ENCODE peak calls at places on chromosome 18, in six cellular contexts. M, J, B, A, X and N are unnamed samples.
A peak's percentile ranks its signal among the peaks of the same experiment; 100 is the strongest.

GRCh38 chr18:61580061-61580460 is 246.8 kb downstream of the CDH20 start:
- DNase-seq in M (no peak), J (no peak), B (no peak), A (no peak), X (no peak), N (no peak)

GRCh38 chr18:39326772-39327171 is 1761.2 kb upstream of the CELF4 start:
- DNase-seq in M (no peak), J (no peak), B (no peak), A (no peak), X (peak; percentile 2), N (no peak)

GRCh38 chr18:43422483-43422882 is 145.2 kb upstream of the SYT4 start:
- DNase-seq in M (no peak), J (peak; percentile 52), B (no peak), A (no peak), X (no peak), N (no peak)

GRCh38 chr18:9517869-9518268 is 42.6 kb downstream of the RALBP1 start:
- DNase-seq in M (no peak), J (no peak), B (no peak), A (no peak), X (no peak), N (no peak)

GRCh38 chr18:28175047-28175929 is 1.6 kb downstream of the CDH2 start:
- DNase-seq in M (peak; percentile 17), J (no peak), B (peak; percentile 61), A (no peak), X (peak; percentile 34), N (no peak)

GRCh38 chr18:48756511-48757226 is 194.1 kb downstream of the SMAD7 start:
- DNase-seq in M (no peak), J (no peak), B (no peak), A (no peak), X (no peak), N (no peak)

GRCh38 chr18:75811156-75811555 is 383.7 kb upstream of the SMIM21 start:
- DNase-seq in M (no peak), J (peak; percentile 72), B (no peak), A (no peak), X (no peak), N (no peak)

GRCh38 chr18:26745288-26745975 is 120.1 kb downstream of the AQP4 start:
- DNase-seq in M (no peak), J (no peak), B (no peak), A (no peak), X (no peak), N (no peak)

GRCh38 chr18:13725566-13726227 is 661 bp downstream of the FAM210A start:
- DNase-seq in M (no peak), J (no peak), B (peak; percentile 12), A (peak; percentile 0), X (peak; percentile 20), N (peak; percentile 6)

GRCh38 chr18:62807406-62807805 is 92.1 kb downstream of the PHLPP1 start:
- DNase-seq in M (no peak), J (no peak), B (no peak), A (no peak), X (no peak), N (no peak)

GRCh38 chr18:3579701-3580100 is 129.7 kb downstream of the TGIF1 start:
- DNase-seq in M (no peak), J (no peak), B (peak; percentile 61), A (no peak), X (peak; percentile 98), N (no peak)

GRCh38 chr18:53950545-53950944 is 273.9 kb downstream of the MBD2 start:
- DNase-seq in M (no peak), J (no peak), B (no peak), A (no peak), X (no peak), N (no peak)

GRCh38 chr18:76266226-76266991 is 228.6 kb downstream of the ZNF516 start:
- DNase-seq in M (no peak), J (no peak), B (no peak), A (no peak), X (no peak), N (no peak)

GRCh38 chr18:38759457-38759856 is 1193.9 kb upstream of the CELF4 start:
- DNase-seq in M (no peak), J (no peak), B (no peak), A (no peak), X (no peak), N (no peak)

GRCh38 chr18:79527656-79528055 is 131.9 kb downstream of the NFATC1 start:
- DNase-seq in M (no peak), J (no peak), B (no peak), A (no peak), X (no peak), N (no peak)

GRCh38 chr18:50836521-50836957 is 16.7 kb upstream of the MRO start:
- DNase-seq in M (no peak), J (no peak), B (peak; percentile 18), A (no peak), X (peak; percentile 69), N (no peak)

GRCh38 chr18:23958036-23958435 is 56.5 kb upstream of the TTC39C start:
- DNase-seq in M (peak; percentile 74), J (peak; percentile 81), B (peak; percentile 24), A (no peak), X (peak; percentile 38), N (no peak)

GRCh38 chr18:77114564-77115391 is 17.8 kb downstream of the MBP start:
- DNase-seq in M (peak; percentile 90), J (no peak), B (peak; percentile 83), A (no peak), X (peak; percentile 88), N (no peak)

GRCh38 chr18:68667121-68667520 is 47.8 kb downstream of the TMX3 start:
- DNase-seq in M (no peak), J (no peak), B (peak; percentile 3), A (no peak), X (peak; percentile 35), N (no peak)

GRCh38 chr18:3451166-3451988 is 1.4 kb downstream of the TGIF1 start:
- DNase-seq in M (peak; percentile 96), J (no peak), B (peak; percentile 90), A (peak; percentile 72), X (peak; percentile 91), N (no peak)

GRCh38 chr18:43933177-43933576 is 655.9 kb upstream of the SYT4 start:
- DNase-seq in M (no peak), J (no peak), B (no peak), A (no peak), X (peak; percentile 74), N (no peak)

GRCh38 chr18:25284861-25285574 is 66.9 kb downstream of the ZNF521 start:
- DNase-seq in M (peak; percentile 36), J (no peak), B (no peak), A (no peak), X (peak; percentile 82), N (peak; percentile 52)

GRCh38 chr18:45464619-45465018 is 150.7 kb upstream of the SLC14A2 start:
- DNase-seq in M (peak; percentile 28), J (peak; percentile 96), B (no peak), A (no peak), X (no peak), N (peak; percentile 68)

GRCh38 chr18:42052137-42052708 is 97.2 kb downstream of the PIK3C3 start:
- DNase-seq in M (no peak), J (no peak), B (no peak), A (no peak), X (peak; percentile 53), N (peak; percentile 43)

GRCh38 chr18:76491436-76491800 is 3.6 kb downstream of the ZNF516 start:
- DNase-seq in M (peak; percentile 81), J (peak; percentile 37), B (peak; percentile 88), A (peak; percentile 49), X (peak; percentile 64), N (peak; percentile 33)

GRCh38 chr18:39841133-39842041 is 2113.6 kb upstream of the PIK3C3 start:
- DNase-seq in M (peak; percentile 4), J (peak; percentile 88), B (peak; percentile 61), A (no peak), X (peak; percentile 78), N (peak; percentile 66)

GRCh38 chr18:61893304-61893970 is 630 bp upstream of the RNF152 start:
- DNase-seq in M (peak; percentile 45), J (peak; percentile 57), B (peak; percentile 87), A (peak; percentile 0), X (peak; percentile 30), N (no peak)

GRCh38 chr18:8319798-8320477 is 289.3 kb upstream of the RAB12 start:
- DNase-seq in M (no peak), J (no peak), B (no peak), A (no peak), X (peak; percentile 72), N (no peak)

GRCh38 chr18:38545071-38545470 is 979.5 kb upstream of the CELF4 start:
- DNase-seq in M (no peak), J (no peak), B (no peak), A (no peak), X (no peak), N (no peak)

GRCh38 chr18:25360301-25360899 is 8.4 kb upstream of the ZNF521 start:
- DNase-seq in M (no peak), J (no peak), B (no peak), A (no peak), X (peak; percentile 35), N (no peak)

GRCh38 chr18:26468931-26469340 is 79.4 kb downstream of the KCTD1 start:
- DNase-seq in M (no peak), J (peak; percentile 30), B (no peak), A (no peak), X (no peak), N (no peak)

GRCh38 chr18:45330170-45330594 is 285.1 kb upstream of the SLC14A2 start:
- DNase-seq in M (no peak), J (no peak), B (no peak), A (no peak), X (peak; percentile 30), N (no peak)

GRCh38 chr18:12278765-12279682 is 24.9 kb downstream of the CIDEA start:
- DNase-seq in M (peak; percentile 92), J (no peak), B (peak; percentile 91), A (no peak), X (peak; percentile 94), N (no peak)

GRCh38 chr18:78701753-78702409 is 277.7 kb upstream of the SALL3 start:
- DNase-seq in M (no peak), J (no peak), B (no peak), A (no peak), X (no peak), N (no peak)

GRCh38 chr18:22176622-22177495 is 7.5 kb downstream of the GATA6 start:
- DNase-seq in M (no peak), J (no peak), B (no peak), A (no peak), X (no peak), N (no peak)

GRCh38 chr18:26455639-26456038 is 92.7 kb downstream of the KCTD1 start:
- DNase-seq in M (no peak), J (no peak), B (no peak), A (no peak), X (no peak), N (no peak)

GRCh38 chr18:11327656-11328055 is 178.3 kb upstream of the PIEZO2 start:
- DNase-seq in M (peak; percentile 16), J (no peak), B (no peak), A (no peak), X (peak; percentile 69), N (no peak)